ENCODE peak calls at places on chromosomes 13 and 19, in nine cellular contexts. S is heart right ventricle; L is fibroblast of pulmonary artery; A is suprapubic skin; H is adipocyte; W is dorsolateral prefrontal cortex; P is mammary epithelial cell; T is CD8-positive, alpha-beta T cell; D is psoas muscle. I is an unnamed sample.

GRCh38 chr19:41821003-41821735 is 23.3 kb downstream of the LYPD4 start:
- DNase-seq in S (no peak), L (peak), A (no peak), H (peak), W (no peak), P (peak), T (peak), D (no peak), I (peak)

GRCh38 chr13:112849500-112849899 is 119.5 kb upstream of the MCF2L start:
- DNase-seq in S (no peak), L (no peak), A (peak), H (no peak), W (no peak), P (no peak), T (no peak), D (no peak), I (peak)

GRCh38 chr13:28699246-28699645 is 19.5 kb downstream of the SLC46A3 start:
- DNase-seq in S (no peak), L (no peak), A (no peak), H (no peak), W (no peak), P (no peak), T (no peak), D (no peak), I (no peak)

GRCh38 chr19:45670670-45671453 is 2.8 kb downstream of the GIPR start:
- DNase-seq in S (peak), L (peak), A (peak), H (peak), W (peak), P (peak), T (peak), D (peak), I (no peak)

GRCh38 chr19:3769494-3769893 is 2.5 kb downstream of the RAX2 start:
- DNase-seq in S (no peak), L (no peak), A (no peak), H (no peak), W (no peak), P (no peak), T (no peak), D (no peak), I (no peak)

GRCh38 chr13:52726258-52726657 is 13.4 kb downstream of the CNMD start:
- DNase-seq in S (no peak), L (no peak), A (no peak), H (no peak), W (no peak), P (no peak), T (no peak), D (no peak), I (no peak)

GRCh38 chr19:772730-773436 is 22.0 kb downstream of the MISP start:
- DNase-seq in S (no peak), L (no peak), A (no peak), H (no peak), W (no peak), P (no peak), T (no peak), D (no peak), I (no peak)

GRCh38 chr19:52224211-52224610 is 34.4 kb downstream of the PPP2R1A start:
- DNase-seq in S (no peak), L (no peak), A (no peak), H (no peak), W (no peak), P (no peak), T (no peak), D (no peak), I (no peak)

GRCh38 chr19:50500060-50500752 is 10.8 kb downstream of the JOSD2 start:
- DNase-seq in S (peak), L (no peak), A (no peak), H (peak), W (peak), P (no peak), T (no peak), D (peak), I (no peak)

GRCh38 chr13:99439048-99439447 is 62.2 kb upstream of the TM9SF2 start:
- DNase-seq in S (no peak), L (no peak), A (no peak), H (no peak), W (no peak), P (no peak), T (no peak), D (no peak), I (no peak)

GRCh38 chr19:19911150-19911549 is 10.4 kb downstream of the ZNF93 start:
- DNase-seq in S (no peak), L (peak), A (no peak), H (peak), W (no peak), P (peak), T (no peak), D (no peak), I (no peak)

GRCh38 chr13:66888698-66889097 is 341.4 kb downstream of the PCDH9 start:
- DNase-seq in S (no peak), L (peak), A (no peak), H (peak), W (no peak), P (no peak), T (no peak), D (no peak), I (no peak)

GRCh38 chr13:60331249-60332012 is 65.6 kb upstream of the TDRD3 start:
- DNase-seq in S (no peak), L (no peak), A (no peak), H (no peak), W (no peak), P (no peak), T (no peak), D (no peak), I (no peak)

GRCh38 chr19:28485300-28485699 is 727.7 kb downstream of the UQCRFS1 start:
- DNase-seq in S (no peak), L (no peak), A (no peak), H (no peak), W (no peak), P (no peak), T (no peak), D (no peak), I (no peak)

GRCh38 chr19:46945668-46946067 is 74.0 kb upstream of the NPAS1 start:
- DNase-seq in S (no peak), L (peak), A (no peak), H (no peak), W (no peak), P (no peak), T (no peak), D (no peak), I (no peak)

GRCh38 chr19:30873003-30873402 is 476.2 kb downstream of the TSHZ3 start:
- DNase-seq in S (no peak), L (no peak), A (no peak), H (no peak), W (no peak), P (no peak), T (no peak), D (no peak), I (no peak)

GRCh38 chr13:30906411-30906990 is 430 bp downstream of the MEDAG start:
- DNase-seq in S (peak), L (no peak), A (no peak), H (no peak), W (no peak), P (no peak), T (no peak), D (no peak), I (no peak)

GRCh38 chr13:30907167-30907761 is 1.2 kb downstream of the MEDAG start:
- DNase-seq in S (no peak), L (peak), A (no peak), H (peak), W (no peak), P (no peak), T (no peak), D (no peak), I (no peak)

GRCh38 chr13:30904043-30904442 is 2.0 kb upstream of the MEDAG start:
- DNase-seq in S (no peak), L (peak), A (no peak), H (no peak), W (no peak), P (no peak), T (no peak), D (no peak), I (no peak)

GRCh38 chr13:30908416-30908980 is 2.4 kb downstream of the MEDAG start:
- DNase-seq in S (peak), L (peak), A (no peak), H (peak), W (no peak), P (no peak), T (no peak), D (no peak), I (no peak)

GRCh38 chr13:30905932-30906383 is at the start of gene MEDAG:
- DNase-seq in S (peak), L (peak), A (peak), H (peak), W (no peak), P (no peak), T (no peak), D (peak), I (no peak)
- H3K4me3 ChIP-seq in S (peak), L (peak), A (peak), H (peak), W (peak), P (peak), T (no peak), D (peak), I (no peak)

GRCh38 chr19:35249848-35250711 is 1.3 kb downstream of the LSR start:
- DNase-seq in S (no peak), L (no peak), A (peak), H (no peak), W (no peak), P (no peak), T (no peak), D (no peak), I (no peak)
- H3K4me3 ChIP-seq in S (no peak), L (no peak), A (peak), H (no peak), W (peak), P (peak), T (peak), D (no peak), I (no peak)

GRCh38 chr13:108495686-108496363 is 133.6 kb upstream of the MYO16 start:
- DNase-seq in S (no peak), L (no peak), A (no peak), H (peak), W (no peak), P (no peak), T (no peak), D (no peak), I (no peak)
- H3K4me3 ChIP-seq in S (no peak), L (no peak), A (peak), H (peak), W (peak), P (no peak), T (peak), D (no peak), I (no peak)

GRCh38 chr13:91398413-91399188 is at the start of gene GPC5:
- DNase-seq in S (peak), L (peak), A (no peak), H (peak), W (peak), P (peak), T (peak), D (peak), I (peak)

GRCh38 chr13:91399189-91400093 is 1.0 kb downstream of the GPC5 start:
- DNase-seq in S (no peak), L (no peak), A (no peak), H (no peak), W (peak), P (no peak), T (no peak), D (no peak), I (no peak)

GRCh38 chr13:91400094-91400462 is 1.7 kb downstream of the GPC5 start:
- DNase-seq in S (no peak), L (no peak), A (no peak), H (no peak), W (no peak), P (no peak), T (no peak), D (no peak), I (no peak)

GRCh38 chr13:91401916-91402315 is 3.5 kb downstream of the GPC5 start:
- DNase-seq in S (no peak), L (no peak), A (no peak), H (no peak), W (no peak), P (no peak), T (no peak), D (no peak), I (no peak)

DNA sequence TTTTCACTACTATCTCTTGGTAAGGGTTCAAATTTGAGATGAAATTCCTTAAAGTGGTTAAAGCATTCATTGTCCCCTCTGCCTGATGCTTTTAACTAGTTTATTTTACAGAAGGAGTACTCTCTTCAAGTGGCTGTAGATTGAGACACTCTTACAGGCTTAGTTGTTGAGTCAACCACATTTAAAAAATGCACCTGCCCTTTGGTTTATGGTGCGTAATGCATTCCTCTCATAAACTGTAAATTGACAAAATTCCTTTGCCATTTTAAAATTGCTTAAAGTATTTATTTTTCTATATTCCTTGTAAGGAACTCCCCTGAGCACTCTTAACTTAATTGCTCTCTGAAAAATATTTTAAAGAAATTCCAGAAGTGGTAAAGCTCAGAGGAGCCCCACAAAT is 826 bp upstream of the GPC5 start:
- DNase-seq in S (no peak), L (no peak), A (no peak), H (no peak), W (no peak), P (no peak), T (no peak), D (no peak), I (no peak)
- H3K4me3 ChIP-seq in S (no peak), L (no peak), A (no peak), H (no peak), W (peak), P (no peak), T (no peak), D (no peak), I (no peak)

I was measured in Jurkat, Clone E6-1.